ENCODE peak calls at places on chromosomes 12 and 14, in seven cellular contexts. T is left ventricle myocardium inferior, N is progenitor cell of endocrine pancreas, C is HT1080, X is GM12892, A is GM20000, M is HEK293T. Q is an unnamed sample.

GRCh38 chr14:74852922-74853530 is 22.9 kb downstream of the PROX2 start:
- DNase-seq in M (no peak), A (no peak), C (no peak), X (no peak), N (no peak), T (no peak), Q (no peak)

GRCh38 chr14:29222671-29223268 is 456.2 kb downstream of the FOXG1 start:
- DNase-seq in M (peak; percentile 32), X (no peak), T (no peak), A (no peak), N (no peak), C (peak; percentile 48), Q (peak; percentile 63)

GRCh38 chr12:124512667-124513296 is 54.6 kb downstream of the NCOR2 start:
- DNase-seq in T (peak; percentile 86), N (no peak), M (no peak), X (no peak), A (no peak), C (peak; percentile 97), Q (no peak)

GRCh38 chr12:12008931-12009611 is 61.7 kb upstream of the BCL2L14 start:
- DNase-seq in M (no peak), C (peak; percentile 97), X (no peak), T (no peak), N (no peak), A (no peak), Q (peak; percentile 81)

GRCh38 chr12:67942704-67943103 is 46.5 kb upstream of the IFNG-AS1 start:
- DNase-seq in T (no peak), C (no peak), A (no peak), N (no peak), M (no peak), X (no peak), Q (no peak)

GRCh38 chr12:26052652-26053051 is 72.2 kb downstream of the BHLHE41 start:
- DNase-seq in M (no peak), T (no peak), N (no peak), C (no peak), A (no peak), X (no peak), Q (no peak)

GRCh38 chr14:47012533-47012932 is 361.0 kb upstream of the RPL10L start:
- DNase-seq in T (no peak), N (no peak), X (no peak), A (no peak), M (no peak), C (no peak), Q (no peak)

GRCh38 chr12:91920276-91920675 is 225.4 kb downstream of the BTG1 start:
- DNase-seq in C (no peak), A (no peak), X (no peak), N (no peak), M (no peak), T (no peak), Q (no peak)

GRCh38 chr14:24366664-24367505 is 1.1 kb upstream of the NFATC4 start:
- DNase-seq in M (peak; percentile 74), C (peak; percentile 26), X (peak; percentile 65), A (peak; percentile 88), T (peak; percentile 90), N (peak; percentile 89), Q (peak; percentile 69)

GRCh38 chr14:65025818-65026217 is 39.1 kb downstream of the FNTB start:
- DNase-seq in T (no peak), M (no peak), A (no peak), C (no peak), X (no peak), N (no peak), Q (no peak)

GRCh38 chr12:93376436-93377251 is 1.1 kb upstream of the NUDT4 start:
- DNase-seq in N (no peak), X (no peak), A (no peak), C (no peak), T (peak; percentile 32), M (peak; percentile 38), Q (peak; percentile 26)

GRCh38 chr14:96264850-96265249 is 8.8 kb downstream of the BDKRB1 start:
- DNase-seq in M (peak; percentile 21), C (peak; percentile 37), X (no peak), N (no peak), A (no peak), T (no peak), Q (no peak)

GRCh38 chr12:1213205-1213604 is 222.2 kb downstream of the ERC1 start:
- DNase-seq in C (no peak), M (no peak), A (no peak), X (no peak), N (no peak), T (no peak), Q (no peak)

GRCh38 chr14:105398726-105399440 is 545 bp downstream of the TEX22 start:
- DNase-seq in A (no peak), C (peak; percentile 26), N (no peak), T (no peak), M (peak; percentile 59), X (no peak), Q (peak; percentile 79)

GRCh38 chr12:121792607-121793500 is 634 bp downstream of the RHOF start:
- DNase-seq in C (no peak), M (no peak), X (peak; percentile 55), N (no peak), A (peak; percentile 77), T (peak; percentile 54), Q (peak; percentile 82)

Q was measured in GM12865.